ENCODE peak calls at places on chromosome 5, in five cellular contexts. R is neuronal stem cell, P is ascending aorta, U is Panc1, O is right atrium auricular region. B is an unnamed sample.

GRCh38 chr5:9654886-9655285 is 24.7 kb upstream of the TAS2R1 start:
- DNase-seq in R (no peak), P (no peak), U (no peak), O (no peak), B (no peak)

GRCh38 chr5:27124590-27124989 is 86.2 kb upstream of the CDH9 start:
- DNase-seq in R (no peak), P (no peak), U (no peak), O (no peak), B (no peak)

GRCh38 chr5:167684251-167684650 is 607.2 kb upstream of the WWC1 start:
- DNase-seq in R (no peak), P (no peak), U (no peak), O (no peak), B (no peak)

GRCh38 chr5:140802781-140803271 is 2.0 kb downstream of the PCDHA3 start:
- DNase-seq in R (no peak), P (no peak), U (no peak), O (no peak), B (no peak)

GRCh38 chr5:147098233-147098790 is 136.5 kb upstream of the STK32A start:
- DNase-seq in R (peak), P (no peak), U (no peak), O (no peak), B (no peak)

GRCh38 chr5:116343961-116344360 is 230.7 kb downstream of the SEMA6A start:
- DNase-seq in R (no peak), P (no peak), U (no peak), O (no peak), B (no peak)

GRCh38 chr5:153463806-153464205 is 26.7 kb upstream of the GRIA1 start:
- DNase-seq in R (peak), P (no peak), U (no peak), O (no peak), B (no peak)

GRCh38 chr5:137453476-137454080 is 45.5 kb downstream of the SPOCK1 start:
- DNase-seq in R (peak), P (no peak), U (no peak), O (no peak), B (no peak)

GRCh38 chr5:149808264-149808982 is 78.3 kb downstream of the PPARGC1B start:
- DNase-seq in R (no peak), P (no peak), U (no peak), O (no peak), B (no peak)

GRCh38 chr5:137836301-137836700 is 31.4 kb upstream of the MYOT start:
- DNase-seq in R (no peak), P (no peak), U (no peak), O (no peak), B (no peak)

GRCh38 chr5:141694479-141694878 is 12.4 kb upstream of the ARAP3 start:
- DNase-seq in R (no peak), P (no peak), U (no peak), O (no peak), B (no peak)

GRCh38 chr5:124923131-124923530 is 176.7 kb upstream of the ZNF608 start:
- DNase-seq in R (no peak), P (no peak), U (no peak), O (no peak), B (no peak)

GRCh38 chr5:43401827-43402226 is 10.4 kb downstream of the CCL28 start:
- DNase-seq in R (no peak), P (no peak), U (no peak), O (no peak), B (no peak)

GRCh38 chr5:65261499-65261898 is 220.2 kb downstream of the ADAMTS6 start:
- DNase-seq in R (no peak), P (no peak), U (no peak), O (no peak), B (no peak)

GRCh38 chr5:157956271-157956885 is 97.4 kb upstream of the CLINT1 start:
- DNase-seq in R (no peak), P (no peak), U (no peak), O (no peak), B (no peak)

GRCh38 chr5:115068239-115069086 is 101.2 kb downstream of the TRIM36 start:
- DNase-seq in R (no peak), P (no peak), U (no peak), O (no peak), B (no peak)

GRCh38 chr5:64811050-64811640 is 42.4 kb downstream of the CWC27 start:
- DNase-seq in R (peak), P (no peak), U (peak), O (no peak), B (no peak)

GRCh38 chr5:14721990-14722656 is 57.6 kb downstream of the OTULIN start:
- DNase-seq in R (no peak), P (no peak), U (no peak), O (no peak), B (no peak)

GRCh38 chr5:83093692-83094091 is 16.3 kb downstream of the XRCC4 start:
- DNase-seq in R (no peak), P (no peak), U (no peak), O (no peak), B (no peak)

GRCh38 chr5:7886849-7887460 is 18.0 kb downstream of the MTRR start:
- DNase-seq in R (peak), P (no peak), U (no peak), O (no peak), B (no peak)

GRCh38 chr5:65102826-65103673 is 334.3 kb downstream of the CWC27 start:
- DNase-seq in R (no peak), P (peak), U (no peak), O (no peak), B (peak)

GRCh38 chr5:77643654-77644404 is 5.3 kb upstream of the OTP start:
- DNase-seq in R (no peak), P (no peak), U (no peak), O (no peak), B (no peak)

GRCh38 chr5:22708770-22709328 is 144.3 kb downstream of the CDH12 start:
- DNase-seq in R (no peak), P (no peak), U (no peak), O (no peak), B (no peak)

GRCh38 chr5:33370135-33370472 is 70.7 kb upstream of the TARS1 start:
- DNase-seq in R (no peak), P (no peak), U (no peak), O (no peak), B (no peak)

GRCh38 chr5:38346593-38346992 is 88.2 kb downstream of the EGFLAM start:
- DNase-seq in R (no peak), P (no peak), U (no peak), O (no peak), B (no peak)

GRCh38 chr5:154860123-154860522 is 1.7 kb downstream of the CNOT8 start:
- DNase-seq in R (no peak), P (peak), U (no peak), O (no peak), B (no peak)

GRCh38 chr5:72555871-72556270 is 48.7 kb upstream of the ZNF366 start:
- DNase-seq in R (no peak), P (no peak), U (no peak), O (no peak), B (no peak)

GRCh38 chr5:131630963-131631350 is 4.1 kb downstream of the RAPGEF6 start:
- DNase-seq in R (no peak), P (no peak), U (no peak), O (no peak), B (no peak)

GRCh38 chr5:179795049-179795862 is 1.5 kb downstream of the LTC4S start:
- DNase-seq in R (no peak), P (no peak), U (no peak), O (no peak), B (no peak)

GRCh38 chr5:82855000-82855399 is 222.2 kb downstream of the TMEM167A start:
- DNase-seq in R (no peak), P (no peak), U (no peak), O (no peak), B (no peak)

GRCh38 chr5:103475629-103476240 is 86.9 kb downstream of the NUDT12 start:
- DNase-seq in R (peak), P (no peak), U (peak), O (no peak), B (no peak)

GRCh38 chr5:11396867-11397266 is 507.4 kb downstream of the CTNND2 start:
- DNase-seq in R (no peak), P (no peak), U (no peak), O (no peak), B (no peak)

GRCh38 chr5:134423376-134423775 is 11.7 kb upstream of the CDKN2AIPNL start:
- DNase-seq in R (no peak), P (no peak), U (no peak), O (no peak), B (no peak)

GRCh38 chr5:112921833-112922817 is at the start of gene REEP5:
- DNase-seq in R (peak), P (peak), U (no peak), O (peak), B (peak)

GRCh38 chr5:112923988-112924387 is 2.0 kb upstream of the REEP5 start:
- DNase-seq in R (no peak), P (no peak), U (no peak), O (no peak), B (no peak)

GRCh38 chr5:112918679-112919078 is 3.3 kb downstream of the REEP5 start:
- DNase-seq in R (no peak), P (no peak), U (no peak), O (no peak), B (no peak)

GRCh38 chr5:112921031-112921832 is 795 bp downstream of the REEP5 start:
- DNase-seq in R (peak), P (peak), U (no peak), O (no peak), B (peak)

DNA sequence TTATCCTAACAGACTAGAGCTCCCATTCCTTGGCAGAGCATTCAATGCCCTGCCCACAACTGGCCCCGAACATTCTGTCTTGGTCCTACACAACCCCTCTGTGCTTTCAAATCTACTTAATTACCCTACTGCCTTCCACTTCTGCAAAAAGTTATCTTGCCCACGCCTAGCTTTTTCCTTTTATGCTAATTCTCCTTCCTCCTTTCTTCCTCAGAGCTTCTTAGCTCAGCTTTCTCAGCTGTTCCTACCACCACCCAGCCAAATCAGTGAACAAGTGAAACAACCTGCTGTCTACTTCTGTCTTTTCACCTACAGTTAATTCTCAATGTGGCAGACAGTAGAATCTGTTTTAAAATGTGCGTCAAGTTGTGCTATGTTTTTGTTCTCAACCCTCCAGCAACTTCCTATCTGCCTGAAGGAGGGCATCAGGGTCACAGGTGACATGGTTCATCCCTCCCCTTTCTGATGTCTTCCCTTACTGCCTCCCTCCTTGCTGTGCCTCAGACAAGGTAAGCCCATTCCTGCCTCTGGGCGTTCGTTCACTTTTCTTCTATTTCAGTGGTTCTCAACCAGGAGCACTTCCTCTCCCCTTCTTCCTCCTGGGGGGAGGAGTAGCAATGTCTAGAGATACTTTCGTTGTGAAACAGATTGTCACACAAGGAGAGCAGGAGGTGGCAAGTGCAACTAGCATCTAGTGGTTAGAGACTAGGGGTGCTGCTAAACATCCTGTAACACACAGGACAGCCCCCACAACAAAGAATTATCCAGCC is 1.3 kb upstream of the REEP5 start:
- DNase-seq in R (no peak), P (no peak), U (no peak), O (no peak), B (no peak)
- H3K4me3 ChIP-seq in R (no peak), P (no peak), U (no peak), O (no peak), B (peak)

GRCh38 chr5:169298193-169298592 is 2.7 kb downstream of the SLIT3 start:
- DNase-seq in R (no peak), P (no peak), U (no peak), O (no peak), B (no peak)

GRCh38 chr5:169299146-169299545 is 1.8 kb downstream of the SLIT3 start:
- DNase-seq in R (no peak), P (no peak), U (no peak), O (no peak), B (no peak)

GRCh38 chr5:169295241-169295747 is 5.6 kb downstream of the SLIT3 start:
- DNase-seq in R (no peak), P (no peak), U (no peak), O (no peak), B (no peak)

GRCh38 chr5:169294621-169295020 is 6.3 kb downstream of the SLIT3 start:
- DNase-seq in R (no peak), P (no peak), U (no peak), O (no peak), B (no peak)

DNA sequence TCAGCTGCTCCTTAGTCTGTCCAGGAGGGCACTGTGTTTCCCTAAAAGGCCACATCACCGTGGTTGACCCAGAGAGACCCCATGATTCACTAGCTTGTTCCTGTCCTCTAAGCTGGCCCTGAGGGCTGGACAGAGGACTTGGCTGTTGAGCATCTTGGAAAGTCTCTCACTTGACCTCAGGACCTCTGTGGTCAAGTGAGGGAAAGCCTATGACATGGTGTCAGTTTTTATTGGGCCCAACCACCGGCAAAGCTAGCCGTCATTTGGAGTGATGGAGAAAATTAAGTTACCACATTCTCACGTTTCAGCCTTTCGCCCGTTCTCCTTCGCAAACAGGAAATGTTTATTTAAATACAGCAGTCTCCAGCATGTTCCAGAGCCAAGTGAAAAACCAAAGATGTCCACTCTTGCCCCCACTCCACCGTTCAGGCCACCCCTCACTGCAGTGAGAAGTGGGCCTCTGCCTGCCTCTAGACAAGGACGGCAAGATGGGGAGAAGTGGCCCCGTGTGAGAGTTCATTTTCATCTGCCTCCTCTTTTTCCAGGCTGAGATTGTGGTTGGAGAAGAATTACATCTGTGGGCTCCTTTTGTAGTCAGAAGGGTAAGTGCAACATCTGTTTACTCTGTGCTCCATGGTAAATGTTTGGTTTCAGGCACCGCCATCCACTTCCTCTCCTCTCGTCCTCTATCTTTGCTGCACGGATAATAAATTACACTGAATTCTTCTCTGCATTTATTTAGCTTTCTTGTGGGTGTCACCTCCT is 4.3 kb downstream of the SLIT3 start:
- DNase-seq in R (no peak), P (peak), U (peak), O (peak), B (no peak)
- H3K27ac ChIP-seq in R (no peak), P (peak), U (peak), O (peak), B (peak)

GRCh38 chr5:178232124-178232919 is at the start of gene PHYKPL:
- DNase-seq in R (peak), P (peak), U (no peak), O (peak), B (peak)

GRCh38 chr5:178231736-178232123 is 872 bp downstream of the PHYKPL start:
- DNase-seq in R (peak), P (no peak), U (no peak), O (no peak), B (no peak)

GRCh38 chr5:178234121-178234752 is 1.6 kb upstream of the PHYKPL start:
- DNase-seq in R (no peak), P (no peak), U (no peak), O (no peak), B (no peak)

GRCh38 chr5:178230879-178231735 is 1.5 kb downstream of the PHYKPL start:
- DNase-seq in R (no peak), P (peak), U (no peak), O (peak), B (no peak)

DNA sequence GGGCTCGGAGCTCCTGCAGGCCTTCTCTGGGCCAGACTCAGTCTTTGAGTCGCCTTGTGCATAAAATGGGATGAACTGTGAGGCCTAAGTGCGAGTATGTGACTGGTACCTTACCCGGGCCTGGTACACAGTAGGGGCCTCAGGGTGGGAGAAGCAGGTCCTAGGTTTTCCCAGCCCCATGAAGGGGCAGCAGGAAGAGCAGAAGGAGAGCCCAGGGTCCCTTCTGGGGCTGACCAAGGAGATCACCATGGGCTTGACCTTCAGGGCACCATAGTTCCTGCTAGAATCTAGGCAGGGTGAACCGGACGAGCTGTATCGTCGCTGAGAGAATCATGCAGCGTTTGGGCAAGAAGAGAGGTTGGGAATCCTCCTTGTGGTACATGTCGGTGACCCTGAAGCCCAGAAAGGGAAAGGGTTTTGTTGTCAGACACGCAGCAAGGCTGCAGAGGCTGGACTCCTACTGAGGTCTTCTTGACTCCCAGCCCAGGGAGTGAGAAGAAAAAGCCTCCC is 373 bp upstream of the PHYKPL start:
- DNase-seq in R (no peak), P (no peak), U (no peak), O (no peak), B (no peak)
- H3K4me3 ChIP-seq in R (peak), P (peak), U (peak), O (peak), B (peak)

GRCh38 chr5:74581988-74582365 is 58.6 kb downstream of the ENC1 start:
- DNase-seq in R (no peak), P (no peak), U (no peak), O (no peak), B (no peak)

GRCh38 chr5:74578356-74579044 is 62.0 kb downstream of the ENC1 start:
- DNase-seq in R (no peak), P (no peak), U (no peak), O (no peak), B (no peak)

GRCh38 chr5:74576941-74577456 is 63.5 kb downstream of the ENC1 start:
- DNase-seq in R (no peak), P (no peak), U (no peak), O (no peak), B (no peak)

GRCh38 chr5:74580729-74581110 is 59.8 kb downstream of the ENC1 start:
- DNase-seq in R (no peak), P (no peak), U (no peak), O (no peak), B (no peak)

GRCh38 chr5:74579215-74579614 is 61.3 kb downstream of the ENC1 start:
- DNase-seq in R (no peak), P (no peak), U (no peak), O (no peak), B (no peak)
- H3K27ac ChIP-seq in R (no peak), P (no peak), U (no peak), O (no peak), B (no peak)

GRCh38 chr5:25444697-25445096 is 799.9 kb upstream of the CDH10 start:
- DNase-seq in R (no peak), P (no peak), U (no peak), O (no peak), B (no peak)
- H3K4me3 ChIP-seq in R (no peak), P (no peak), U (no peak), O (no peak), B (no peak)

B was measured in breast epithelium.